ENCODE peak calls at places on chromosomes 2 and 18, in ten cellular contexts. W is dorsolateral prefrontal cortex; O is stimulated activated CD8-positive, alpha-beta memory T cell treated with anti-CD3 and anti-CD28 coated beads, Interleukin-15, amount 100 ng/mL, for 48 hours; L is NCI-H1930; F is T-helper 2 cell treated with Interferon-gamma antibody and Interleukin-4, amounts not matched to agents 5 μg/mL and 100 μg/mL, for 36 hours; A is effector memory CD4-positive, alpha-beta T cell; G is NCI-H1048; X is PC-9; U is RWPE1; D is iris pigment epithelial cell. N is an unnamed sample.

GRCh38 chr2:144937899-144938298 is 418.0 kb upstream of the ZEB2 start:
- DNase-seq in D (no peak), G (no peak), L (no peak), O (no peak), X (no peak), U (no peak), W (no peak), F (no peak), A (no peak), N (no peak)

GRCh38 chr2:212416126-212416525 is 122.5 kb downstream of the ERBB4 start:
- DNase-seq in F (no peak), A (no peak), U (no peak), W (no peak), D (no peak), X (no peak), L (no peak), G (no peak), O (no peak), N (no peak)

GRCh38 chr2:43239981-43240761 is 13.8 kb upstream of the ZFP36L2 start:
- DNase-seq in L (no peak), X (no peak), O (no peak), U (no peak), G (no peak), W (no peak), F (no peak), A (no peak), D (no peak), N (no peak)

GRCh38 chr2:159169187-159169586 is 117.3 kb downstream of the WDSUB1 start:
- DNase-seq in A (no peak), L (no peak), D (peak), X (no peak), U (no peak), W (no peak), O (no peak), G (no peak), F (no peak), N (no peak)

GRCh38 chr2:2683581-2683980 is 352.5 kb upstream of the MYT1L start:
- DNase-seq in A (no peak), G (no peak), X (no peak), L (no peak), O (no peak), U (no peak), W (no peak), F (no peak), D (no peak), N (no peak)

GRCh38 chr2:176689711-176690110 is 420.5 kb downstream of the MTX2 start:
- DNase-seq in U (no peak), D (no peak), G (no peak), O (no peak), F (no peak), A (no peak), L (no peak), X (no peak), W (no peak), N (no peak)

GRCh38 chr2:217420868-217421267 is 561.0 kb upstream of the TNP1 start:
- DNase-seq in D (no peak), F (no peak), U (no peak), G (no peak), O (no peak), X (no peak), W (no peak), A (no peak), L (no peak), N (no peak)

GRCh38 chr2:131673400-131674173 is 145.9 kb downstream of the CCDC74A start:
- DNase-seq in U (peak), O (peak), L (peak), A (peak), W (peak), X (peak), F (peak), G (no peak), D (peak), N (peak)

GRCh38 chr2:27280826-27281225 is 1.4 kb upstream of the TRIM54 start:
- DNase-seq in L (no peak), A (no peak), W (no peak), O (no peak), X (no peak), U (no peak), F (no peak), G (no peak), D (no peak), N (no peak)

GRCh38 chr2:43127208-43127940 is 99.0 kb downstream of the ZFP36L2 start:
- DNase-seq in U (no peak), G (no peak), L (no peak), A (peak), W (no peak), D (peak), F (peak), X (peak), O (peak), N (no peak)

GRCh38 chr18:39162013-39162412 is 1596.4 kb upstream of the CELF4 start:
- DNase-seq in A (no peak), U (no peak), F (no peak), L (no peak), D (no peak), O (no peak), G (no peak), X (peak), W (no peak), N (no peak)

GRCh38 chr2:105771841-105772240 is 27.1 kb downstream of the NCK2 start:
- DNase-seq in X (no peak), D (no peak), L (no peak), O (no peak), F (no peak), U (no peak), A (no peak), W (no peak), G (no peak), N (no peak)

GRCh38 chr2:219125225-219125885 is 35.3 kb downstream of the NHEJ1 start:
- DNase-seq in X (peak), L (no peak), O (no peak), D (peak), F (peak), G (no peak), U (peak), W (no peak), A (no peak), N (no peak)

GRCh38 chr18:67265464-67266245 is 250.9 kb downstream of the DSEL start:
- DNase-seq in U (peak), A (no peak), F (no peak), G (no peak), W (no peak), O (no peak), X (peak), D (peak), L (no peak), N (no peak)

GRCh38 chr2:61543062-61543461 is 4.9 kb upstream of the XPO1 start:
- DNase-seq in L (no peak), W (no peak), F (no peak), X (no peak), U (no peak), O (no peak), D (no peak), G (no peak), A (no peak), N (no peak)

GRCh38 chr2:58289029-58289428 is 47.9 kb upstream of the FANCL start:
- DNase-seq in G (no peak), F (no peak), D (peak), A (no peak), L (no peak), O (no peak), U (peak), X (no peak), W (no peak), N (no peak)

GRCh38 chr2:188217266-188217665 is 74.4 kb upstream of the GULP1 start:
- DNase-seq in F (no peak), W (no peak), X (no peak), L (no peak), G (no peak), U (no peak), A (no peak), D (no peak), O (no peak), N (no peak)

GRCh38 chr18:70417847-70418246 is 129.0 kb downstream of the SOCS6 start:
- DNase-seq in O (no peak), D (no peak), G (no peak), F (no peak), L (peak), W (no peak), A (no peak), U (no peak), X (no peak), N (no peak)

GRCh38 chr2:230097841-230098240 is 29.1 kb upstream of the SLC16A14 start:
- DNase-seq in D (no peak), X (no peak), G (no peak), L (no peak), O (no peak), A (no peak), W (no peak), F (no peak), U (no peak), N (no peak)

GRCh38 chr2:227125506-227125905 is 38.5 kb downstream of the COL4A4 start:
- DNase-seq in L (no peak), X (no peak), W (no peak), U (no peak), F (no peak), G (no peak), O (no peak), D (peak), A (no peak), N (peak)

GRCh38 chr2:99127999-99128398 is 13.5 kb upstream of the C2orf15 start:
- DNase-seq in D (no peak), W (no peak), L (no peak), F (no peak), A (no peak), X (no peak), O (no peak), G (no peak), U (no peak), N (no peak)

N was measured in posterior cingulate gyrus.